ENCODE peak calls at places on chromosomes 12 and 14, in four cellular contexts. One of them, this sample, is unnamed.

GRCh38 chr14:32230181-32230580 is 27.1 kb upstream of the RNU6-8 start:
- DNase-seq in GM12878: no peak
- DNase-seq in GM12891: no peak
- DNase-seq in K562: no peak
- DNase-seq in this sample: no peak

GRCh38 chr14:100581228-100582145 is 5.7 kb downstream of the BEGAIN start:
- DNase-seq in GM12878: no peak
- DNase-seq in GM12891: no peak
- DNase-seq in K562: no peak
- DNase-seq in this sample: no peak

GRCh38 chr14:22489247-22489551 is 99.8 kb downstream of the DAD1 start:
- DNase-seq in GM12878: no peak
- DNase-seq in GM12891: no peak
- DNase-seq in K562: no peak
- DNase-seq in this sample: no peak

GRCh38 chr12:128259556-128260070 is 7.4 kb upstream of the TMEM132C start:
- DNase-seq in GM12878: no peak
- DNase-seq in GM12891: no peak
- DNase-seq in K562: peak
- DNase-seq in this sample: no peak

GRCh38 chr12:45165284-45165683 is 50.6 kb upstream of the ANO6 start:
- DNase-seq in GM12878: no peak
- DNase-seq in GM12891: no peak
- DNase-seq in K562: no peak
- DNase-seq in this sample: no peak

GRCh38 chr12:98745578-98746391 is 100.7 kb downstream of the APAF1 start:
- DNase-seq in GM12878: no peak
- DNase-seq in GM12891: peak
- DNase-seq in K562: no peak
- DNase-seq in this sample: no peak

GRCh38 chr12:103868215-103868614 is 27.2 kb upstream of the NT5DC3 start:
- DNase-seq in GM12878: no peak
- DNase-seq in GM12891: no peak
- DNase-seq in K562: no peak
- DNase-seq in this sample: no peak

GRCh38 chr14:75428230-75429104 is 645 bp downstream of the JDP2 start:
- DNase-seq in GM12878: no peak
- DNase-seq in GM12891: peak
- DNase-seq in K562: peak
- DNase-seq in this sample: no peak

GRCh38 chr14:60093606-60094005 is 1.9 kb downstream of the PCNX4 start:
- DNase-seq in GM12878: no peak
- DNase-seq in GM12891: no peak
- DNase-seq in K562: no peak
- DNase-seq in this sample: no peak

GRCh38 chr12:74896186-74896585 is 313.5 kb downstream of the KCNC2 start:
- DNase-seq in GM12878: no peak
- DNase-seq in GM12891: no peak
- DNase-seq in K562: no peak
- DNase-seq in this sample: no peak

GRCh38 chr12:99619389-99620158 is 28.0 kb upstream of the GARIN6 start:
- DNase-seq in GM12878: no peak
- DNase-seq in GM12891: peak
- DNase-seq in K562: peak
- DNase-seq in this sample: peak

GRCh38 chr12:71014180-71014785 is 93.7 kb upstream of the PTPRR start:
- DNase-seq in GM12878: no peak
- DNase-seq in GM12891: no peak
- DNase-seq in K562: no peak
- DNase-seq in this sample: no peak

GRCh38 chr14:88247228-88247627 is 75.8 kb downstream of the KCNK10 start:
- DNase-seq in GM12878: no peak
- DNase-seq in GM12891: no peak
- DNase-seq in K562: no peak
- DNase-seq in this sample: no peak

GRCh38 chr12:56836800-56837663 is 73.9 kb downstream of the HSD17B6 start:
- DNase-seq in GM12878: no peak
- DNase-seq in GM12891: no peak
- DNase-seq in K562: no peak
- DNase-seq in this sample: no peak

GRCh38 chr12:83404521-83404920 is 717.8 kb downstream of the TMTC2 start:
- DNase-seq in GM12878: no peak
- DNase-seq in GM12891: no peak
- DNase-seq in K562: no peak
- DNase-seq in this sample: no peak

GRCh38 chr12:83408841-83409240 is 722.1 kb downstream of the TMTC2 start:
- DNase-seq in GM12878: no peak
- DNase-seq in GM12891: no peak
- DNase-seq in K562: no peak
- DNase-seq in this sample: no peak

DNA sequence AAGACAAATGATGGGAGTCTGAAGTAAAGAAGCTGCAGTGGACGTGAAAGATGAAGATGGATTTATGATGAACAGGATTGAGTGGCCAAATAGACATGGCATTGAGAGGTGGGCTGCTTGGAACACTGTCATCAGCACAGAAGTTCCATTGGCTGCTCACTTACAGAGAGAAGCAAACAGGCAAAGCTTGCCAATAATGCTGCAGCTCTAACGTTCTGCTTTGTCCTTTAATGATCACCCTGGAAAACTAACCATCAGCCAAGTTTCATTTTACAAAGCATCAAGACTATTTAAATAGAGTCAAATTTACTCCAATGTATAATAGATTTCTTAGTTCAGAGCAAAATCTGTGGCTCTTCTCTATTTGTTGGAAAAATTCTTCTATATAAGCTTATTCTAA is 721.5 kb downstream of the TMTC2 start:
- DNase-seq in GM12878: no peak
- DNase-seq in GM12891: no peak
- DNase-seq in K562: no peak
- DNase-seq in this sample: no peak
- TF ChIP-seq SPI1 in GM12878: no peak
- TF ChIP-seq SPI1 in GM12891: no peak
- TF ChIP-seq SPI1 in K562: no peak
- TF ChIP-seq SPI1 in this sample: no peak

GRCh38 chr12:81617915-81618314 is 141.2 kb downstream of the PPFIA2 start:
- DNase-seq in GM12878: no peak
- DNase-seq in GM12891: no peak
- DNase-seq in K562: no peak
- DNase-seq in this sample: no peak
- TF ChIP-seq SPI1 in GM12878: no peak
- TF ChIP-seq SPI1 in GM12891: no peak
- TF ChIP-seq SPI1 in K562: no peak
- TF ChIP-seq SPI1 in this sample: no peak

DNA sequence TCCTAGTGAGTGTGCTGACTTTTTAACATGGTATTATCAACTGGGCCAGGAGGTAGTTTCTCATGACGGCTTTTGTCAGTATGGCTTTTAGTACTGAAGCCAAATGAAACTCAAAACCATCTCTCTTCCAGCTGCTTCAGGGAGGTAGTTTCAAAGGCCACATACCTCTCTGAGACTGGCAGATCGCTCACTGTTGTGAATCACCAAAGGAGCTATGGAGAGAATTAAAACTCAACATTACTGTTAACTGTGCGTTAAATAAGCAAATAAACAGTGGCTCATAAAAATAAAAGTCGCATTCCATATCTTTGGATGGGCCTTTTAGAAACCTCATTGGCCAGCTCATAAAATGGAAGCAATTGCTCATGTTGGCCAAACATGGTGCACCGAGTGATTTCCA is 141.1 kb downstream of the HMGA2 start:
- DNase-seq in GM12878: no peak
- DNase-seq in GM12891: no peak
- DNase-seq in K562: no peak
- DNase-seq in this sample: no peak
- TF ChIP-seq SPI1 in GM12878: no peak
- TF ChIP-seq SPI1 in GM12891: no peak
- TF ChIP-seq SPI1 in K562: no peak
- TF ChIP-seq SPI1 in this sample: no peak

GRCh38 chr12:114119316-114119715 is 153.2 kb upstream of the RBM19 start:
- DNase-seq in GM12878: no peak
- DNase-seq in GM12891: no peak
- DNase-seq in K562: no peak
- DNase-seq in this sample: no peak

GRCh38 chr12:114123108-114123507 is 157.0 kb upstream of the RBM19 start:
- DNase-seq in GM12878: no peak
- DNase-seq in GM12891: no peak
- DNase-seq in K562: no peak
- DNase-seq in this sample: no peak
- TF ChIP-seq SPI1 in GM12878: no peak
- TF ChIP-seq SPI1 in GM12891: no peak
- TF ChIP-seq SPI1 in K562: no peak
- TF ChIP-seq SPI1 in this sample: no peak

GRCh38 chr12:65879878-65880277 is 55.6 kb downstream of the HMGA2 start:
- DNase-seq in GM12878: no peak
- DNase-seq in GM12891: no peak
- DNase-seq in K562: no peak
- DNase-seq in this sample: no peak
- TF ChIP-seq SPI1 in GM12878: no peak
- TF ChIP-seq SPI1 in GM12891: no peak
- TF ChIP-seq SPI1 in K562: no peak
- TF ChIP-seq SPI1 in this sample: no peak

GRCh38 chr14:94691658-94692029 is 78.3 kb downstream of the GSC start:
- DNase-seq in GM12878: no peak
- DNase-seq in GM12891: no peak
- DNase-seq in K562: no peak
- DNase-seq in this sample: no peak

GRCh38 chr14:94690896-94691657 is 78.8 kb downstream of the GSC start:
- DNase-seq in GM12878: no peak
- DNase-seq in GM12891: no peak
- DNase-seq in K562: no peak
- DNase-seq in this sample: no peak

GRCh38 chr14:94690486-94690885 is 78.3 kb downstream of the SERPINA3 start:
- DNase-seq in GM12878: no peak
- DNase-seq in GM12891: no peak
- DNase-seq in K562: no peak
- DNase-seq in this sample: no peak

GRCh38 chr14:94689218-94689984 is 77.2 kb downstream of the SERPINA3 start:
- DNase-seq in GM12878: no peak
- DNase-seq in GM12891: peak
- DNase-seq in K562: peak
- DNase-seq in this sample: peak

DNA sequence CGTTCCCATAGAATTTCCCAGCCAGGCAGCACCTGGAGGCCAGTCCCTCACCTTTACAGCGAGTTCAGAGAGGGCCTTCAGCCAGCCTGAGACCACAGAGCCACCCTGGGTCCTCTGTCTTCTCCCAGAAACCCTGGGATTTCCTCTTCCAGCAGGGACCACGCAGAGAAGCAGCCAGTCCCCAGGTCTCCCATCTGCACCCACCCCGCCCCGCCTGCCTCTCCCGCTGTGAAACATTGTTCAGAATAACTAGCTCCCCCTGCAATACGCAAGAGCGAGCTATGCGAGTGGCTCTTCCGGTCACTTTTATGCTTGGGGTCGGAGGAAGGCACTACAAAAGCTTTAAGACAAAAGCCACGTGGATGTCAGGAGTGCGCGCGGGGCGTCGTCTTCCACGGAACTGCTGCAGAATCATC is 77.8 kb downstream of the SERPINA3 start:
- DNase-seq in GM12878: no peak
- DNase-seq in GM12891: no peak
- DNase-seq in K562: no peak
- DNase-seq in this sample: no peak
- TF ChIP-seq SPI1 in GM12878: no peak
- TF ChIP-seq SPI1 in GM12891: no peak
- TF ChIP-seq SPI1 in K562: no peak
- TF ChIP-seq SPI1 in this sample: no peak

DNA sequence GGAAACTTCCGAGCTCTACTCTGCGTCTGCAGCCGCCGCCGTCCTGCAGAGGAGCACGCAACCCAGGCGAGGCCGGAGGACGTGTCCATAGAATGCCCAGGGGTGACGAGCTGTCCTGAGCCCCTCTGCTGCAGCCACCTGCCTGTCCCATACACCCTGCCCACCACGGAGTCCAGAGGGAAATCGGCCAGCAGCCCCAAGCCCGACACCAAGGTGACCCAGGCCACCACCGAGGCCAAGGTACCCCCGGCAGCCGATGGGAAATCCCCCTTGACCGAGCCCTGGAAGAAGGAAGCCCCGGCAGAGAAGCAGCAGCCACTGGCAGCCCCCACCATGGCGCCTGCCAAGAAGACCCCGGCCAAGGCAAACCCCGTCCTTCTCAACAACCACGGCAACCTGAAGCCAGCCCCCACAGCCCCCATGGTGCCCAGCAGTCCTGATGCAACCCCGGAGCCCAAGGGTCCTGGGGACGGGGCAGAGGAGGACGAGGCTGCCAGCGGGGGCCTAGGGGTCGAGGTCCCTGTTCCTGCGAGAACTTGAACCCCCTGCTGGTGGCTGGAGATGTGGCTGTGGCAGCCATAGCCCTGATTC is 128.7 kb upstream of the C14orf180 start:
- DNase-seq in GM12878: no peak
- DNase-seq in GM12891: no peak
- DNase-seq in K562: no peak
- DNase-seq in this sample: no peak
- TF ChIP-seq SPI1 in GM12878: no peak
- TF ChIP-seq SPI1 in GM12891: no peak
- TF ChIP-seq SPI1 in K562: no peak
- TF ChIP-seq SPI1 in this sample: no peak

GRCh38 chr12:34401659-34402227 is 379.4 kb downstream of the ALG10 start:
- DNase-seq in GM12878: no peak
- DNase-seq in GM12891: no peak
- DNase-seq in K562: peak
- DNase-seq in this sample: no peak
- TF ChIP-seq SPI1 in GM12878: no peak
- TF ChIP-seq SPI1 in GM12891: no peak
- TF ChIP-seq SPI1 in K562: no peak
- TF ChIP-seq SPI1 in this sample: no peak

DNA sequence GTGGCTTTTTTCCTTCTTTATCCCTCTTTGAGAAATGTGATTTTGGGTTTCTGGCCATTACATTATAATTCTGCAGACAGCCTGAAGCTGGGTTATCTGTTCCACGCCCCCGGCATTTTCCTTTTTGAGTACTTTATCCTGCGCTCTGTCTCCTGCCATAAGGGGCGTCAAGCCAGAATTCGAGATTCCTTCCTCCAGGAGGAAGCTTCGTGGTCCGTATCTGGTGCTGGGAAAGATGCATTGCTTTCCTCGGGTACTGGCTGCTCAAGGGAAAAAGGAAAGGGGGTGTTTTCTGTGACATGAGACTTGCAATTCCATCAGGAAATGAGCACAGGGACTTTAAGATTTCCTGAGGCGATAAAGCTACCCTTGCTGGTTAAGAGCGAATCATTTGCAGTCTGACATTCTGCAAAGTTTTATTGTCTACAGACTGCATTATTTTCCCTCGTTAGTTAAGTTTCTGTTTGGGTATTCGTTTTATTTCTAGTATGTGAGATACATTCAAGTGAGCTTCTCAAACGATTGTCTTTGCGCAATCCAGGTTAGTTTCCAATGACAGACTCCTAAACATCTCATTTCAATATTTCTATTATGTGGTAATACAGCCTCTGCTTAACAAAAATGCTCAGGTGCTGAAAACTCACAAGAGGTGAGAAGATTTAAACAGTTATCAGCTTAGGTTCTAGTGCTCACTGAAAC is 706 bp downstream of the AKAP5 start:
- DNase-seq in GM12878: no peak
- DNase-seq in GM12891: no peak
- DNase-seq in K562: no peak
- DNase-seq in this sample: no peak
- TF ChIP-seq SPI1 in GM12878: no peak
- TF ChIP-seq SPI1 in GM12891: no peak
- TF ChIP-seq SPI1 in K562: no peak
- TF ChIP-seq SPI1 in this sample: no peak